ENCODE peak calls at places on chromosomes 13 and 19, in eight cellular contexts. G, V, O, M, S, K, W and F are unnamed samples.

GRCh38 chr19:47465957-47466356 is 5.7 kb downstream of the SLC8A2 start:
- DNase-seq in V (no peak), W (no peak), M (no peak), G (no peak), S (no peak), O (no peak), K (no peak), F (no peak)

GRCh38 chr13:45231722-45232121 is 30.9 kb upstream of the KCTD4 start:
- DNase-seq in G (no peak), O (peak), V (peak), S (no peak), K (no peak), W (no peak), M (no peak), F (no peak)

GRCh38 chr13:59178344-59178743 is 985.4 kb downstream of the DIAPH3 start:
- DNase-seq in G (no peak), W (no peak), K (no peak), S (no peak), O (peak), V (no peak), M (no peak), F (no peak)

GRCh38 chr19:1856698-1857603 is 6.4 kb downstream of the KLF16 start:
- DNase-seq in W (no peak), O (peak), K (peak), M (peak), V (peak), G (peak), S (peak), F (peak)

GRCh38 chr13:84588023-84588422 is 705.7 kb upstream of the SLITRK1 start:
- DNase-seq in V (no peak), S (no peak), K (no peak), M (no peak), W (no peak), G (no peak), O (no peak), F (no peak)

GRCh38 chr19:5586300-5587070 is 18.7 kb upstream of the TINCR start:
- DNase-seq in K (no peak), S (no peak), M (no peak), W (no peak), V (no peak), O (no peak), G (no peak), F (no peak)

GRCh38 chr19:43438291-43439162 is 23.8 kb downstream of the TEX101 start:
- DNase-seq in W (no peak), S (peak), G (peak), M (no peak), V (no peak), K (no peak), O (peak), F (no peak)

GRCh38 chr19:1172353-1173159 is 1.5 kb downstream of the SBNO2 start:
- DNase-seq in O (peak), G (no peak), M (no peak), W (no peak), K (peak), V (peak), S (no peak), F (no peak)

GRCh38 chr19:54266133-54266532 is 9.1 kb upstream of the LILRB5 start:
- DNase-seq in M (peak), G (peak), S (peak), V (peak), O (peak), K (peak), W (peak), F (peak)

GRCh38 chr13:73741111-73741510 is 393.1 kb downstream of the KLF12 start:
- DNase-seq in W (no peak), G (no peak), V (no peak), K (no peak), S (peak), O (peak), M (no peak), F (no peak)

GRCh38 chr19:55657004-55657747 is 2.3 kb downstream of the U2AF2 start:
- DNase-seq in V (peak), G (no peak), O (no peak), M (no peak), K (no peak), W (no peak), S (peak), F (peak)

GRCh38 chr19:12543855-12544254 is 7.4 kb downstream of the ZNF564 start:
- DNase-seq in V (no peak), O (no peak), G (no peak), S (no peak), M (no peak), K (no peak), W (no peak), F (no peak)

GRCh38 chr19:3094638-3095374 is 644 bp downstream of the GNA11 start:
- DNase-seq in M (peak), S (peak), W (no peak), G (no peak), V (no peak), K (no peak), O (no peak), F (peak)

GRCh38 chr19:287381-287871 is 3.8 kb downstream of the PLPP2 start:
- DNase-seq in O (no peak), W (no peak), M (no peak), V (no peak), K (peak), S (no peak), G (no peak), F (no peak)

GRCh38 chr13:48302920-48303330 is 626 bp upstream of the RB1 start:
- DNase-seq in M (no peak), W (no peak), G (no peak), V (no peak), O (peak), S (no peak), K (no peak), F (no peak)

GRCh38 chr19:47110521-47111080 is 3.0 kb downstream of the ZC3H4 start:
- DNase-seq in O (no peak), S (peak), K (no peak), W (peak), V (peak), M (peak), G (peak), F (peak)

GRCh38 chr13:64314286-64314685 is 2898.6 kb upstream of the PCDH20 start:
- DNase-seq in G (no peak), M (no peak), O (peak), W (no peak), K (no peak), S (no peak), V (no peak), F (no peak)

GRCh38 chr13:100396771-100397170 is 191.8 kb downstream of the GGACT start:
- DNase-seq in V (no peak), M (no peak), K (no peak), O (no peak), S (no peak), W (no peak), G (no peak), F (no peak)

GRCh38 chr13:68078874-68079273 is 848.7 kb upstream of the PCDH9 start:
- DNase-seq in G (no peak), S (no peak), V (no peak), M (no peak), K (no peak), O (no peak), W (no peak), F (no peak)